ENCODE peak calls at places on chromosome X, in nine cellular contexts. One of them, this sample, is unnamed.

GRCh38 chrX:118496763-118497079 is 1.1 kb downstream of the DOCK11 start:
- DNase-seq in posterior cingulate gyrus: no peak
- DNase-seq in NCI-H748 treated with DMSO at 0.1 percent for 48 hours: no peak
- DNase-seq in NCI-H2081: no peak
- DNase-seq in SW480: peak; percentile 18
- DNase-seq in substantia nigra: no peak
- DNase-seq in thoracic aorta: no peak
- DNase-seq in vagina: no peak
- DNase-seq in stimulated activated CD4-positive, alpha-beta T cell treated with anti-CD3 and anti-CD28 coated beads, Interleukin-12 subunit alpha, Interleukin-12 subunit beta, amount 100 ng/mL, for 4 hours: no peak
- DNase-seq in this sample: no peak

GRCh38 chrX:50067435-50068292 is 133.1 kb downstream of the AKAP4 start:
- DNase-seq in stimulated activated CD4-positive, alpha-beta T cell treated with anti-CD3 and anti-CD28 coated beads, Interleukin-12 subunit alpha, Interleukin-12 subunit beta, amount 100 ng/mL, for 4 hours: no peak
- DNase-seq in NCI-H748 treated with DMSO at 0.1 percent for 48 hours: peak; percentile 73
- DNase-seq in SW480: peak; percentile 40
- DNase-seq in vagina: no peak
- DNase-seq in posterior cingulate gyrus: peak; percentile 76
- DNase-seq in thoracic aorta: peak; percentile 1
- DNase-seq in substantia nigra: no peak
- DNase-seq in NCI-H2081: peak; percentile 16
- DNase-seq in this sample: no peak

GRCh38 chrX:6852869-6853268 is 294.6 kb upstream of the STS start:
- DNase-seq in NCI-H748 treated with DMSO at 0.1 percent for 48 hours: no peak
- DNase-seq in SW480: no peak
- DNase-seq in thoracic aorta: no peak
- DNase-seq in posterior cingulate gyrus: no peak
- DNase-seq in substantia nigra: no peak
- DNase-seq in vagina: no peak
- DNase-seq in NCI-H2081: no peak
- DNase-seq in stimulated activated CD4-positive, alpha-beta T cell treated with anti-CD3 and anti-CD28 coated beads, Interleukin-12 subunit alpha, Interleukin-12 subunit beta, amount 100 ng/mL, for 4 hours: no peak
- DNase-seq in this sample: no peak

GRCh38 chrX:115226929-115227328 is 7.0 kb downstream of the LRCH2 start:
- DNase-seq in stimulated activated CD4-positive, alpha-beta T cell treated with anti-CD3 and anti-CD28 coated beads, Interleukin-12 subunit alpha, Interleukin-12 subunit beta, amount 100 ng/mL, for 4 hours: no peak
- DNase-seq in vagina: no peak
- DNase-seq in NCI-H2081: peak; percentile 78
- DNase-seq in posterior cingulate gyrus: no peak
- DNase-seq in substantia nigra: no peak
- DNase-seq in thoracic aorta: no peak
- DNase-seq in SW480: peak; percentile 29
- DNase-seq in NCI-H748 treated with DMSO at 0.1 percent for 48 hours: peak; percentile 28
- DNase-seq in this sample: no peak

GRCh38 chrX:63250253-63250868 is 100.8 kb downstream of the SPIN4 start:
- DNase-seq in thoracic aorta: no peak
- DNase-seq in NCI-H748 treated with DMSO at 0.1 percent for 48 hours: no peak
- DNase-seq in substantia nigra: no peak
- DNase-seq in NCI-H2081: no peak
- DNase-seq in posterior cingulate gyrus: no peak
- DNase-seq in stimulated activated CD4-positive, alpha-beta T cell treated with anti-CD3 and anti-CD28 coated beads, Interleukin-12 subunit alpha, Interleukin-12 subunit beta, amount 100 ng/mL, for 4 hours: no peak
- DNase-seq in vagina: no peak
- DNase-seq in SW480: peak; percentile 75
- DNase-seq in this sample: peak; percentile 17

GRCh38 chrX:149487292-149487691 is 17.8 kb downstream of the IDS start:
- DNase-seq in SW480: no peak
- DNase-seq in stimulated activated CD4-positive, alpha-beta T cell treated with anti-CD3 and anti-CD28 coated beads, Interleukin-12 subunit alpha, Interleukin-12 subunit beta, amount 100 ng/mL, for 4 hours: no peak
- DNase-seq in thoracic aorta: no peak
- DNase-seq in NCI-H748 treated with DMSO at 0.1 percent for 48 hours: no peak
- DNase-seq in posterior cingulate gyrus: no peak
- DNase-seq in vagina: no peak
- DNase-seq in substantia nigra: no peak
- DNase-seq in NCI-H2081: no peak
- DNase-seq in this sample: no peak

GRCh38 chrX:65148232-65148631 is 172.0 kb upstream of the ZC4H2 start:
- DNase-seq in substantia nigra: no peak
- DNase-seq in thoracic aorta: no peak
- DNase-seq in posterior cingulate gyrus: peak; percentile 40
- DNase-seq in vagina: no peak
- DNase-seq in NCI-H2081: no peak
- DNase-seq in stimulated activated CD4-positive, alpha-beta T cell treated with anti-CD3 and anti-CD28 coated beads, Interleukin-12 subunit alpha, Interleukin-12 subunit beta, amount 100 ng/mL, for 4 hours: no peak
- DNase-seq in SW480: no peak
- DNase-seq in NCI-H748 treated with DMSO at 0.1 percent for 48 hours: no peak
- DNase-seq in this sample: no peak

GRCh38 chrX:418927-419729 is 32.4 kb upstream of the PPP2R3B start:
- DNase-seq in NCI-H748 treated with DMSO at 0.1 percent for 48 hours: no peak
- DNase-seq in SW480: no peak
- DNase-seq in vagina: no peak
- DNase-seq in posterior cingulate gyrus: peak; percentile 77
- DNase-seq in thoracic aorta: no peak
- DNase-seq in NCI-H2081: no peak
- DNase-seq in stimulated activated CD4-positive, alpha-beta T cell treated with anti-CD3 and anti-CD28 coated beads, Interleukin-12 subunit alpha, Interleukin-12 subunit beta, amount 100 ng/mL, for 4 hours: no peak
- DNase-seq in substantia nigra: no peak
- DNase-seq in this sample: no peak

GRCh38 chrX:120468071-120468470 is 1.0 kb downstream of the LAMP2 start:
- DNase-seq in vagina: no peak
- DNase-seq in stimulated activated CD4-positive, alpha-beta T cell treated with anti-CD3 and anti-CD28 coated beads, Interleukin-12 subunit alpha, Interleukin-12 subunit beta, amount 100 ng/mL, for 4 hours: no peak
- DNase-seq in thoracic aorta: no peak
- DNase-seq in substantia nigra: no peak
- DNase-seq in SW480: no peak
- DNase-seq in posterior cingulate gyrus: no peak
- DNase-seq in NCI-H748 treated with DMSO at 0.1 percent for 48 hours: no peak
- DNase-seq in NCI-H2081: no peak
- DNase-seq in this sample: no peak

GRCh38 chrX:53316121-53316859 is 34.9 kb upstream of the IQSEC2 start:
- DNase-seq in SW480: no peak
- DNase-seq in NCI-H748 treated with DMSO at 0.1 percent for 48 hours: no peak
- DNase-seq in posterior cingulate gyrus: no peak
- DNase-seq in thoracic aorta: no peak
- DNase-seq in vagina: no peak
- DNase-seq in NCI-H2081: no peak
- DNase-seq in substantia nigra: no peak
- DNase-seq in stimulated activated CD4-positive, alpha-beta T cell treated with anti-CD3 and anti-CD28 coated beads, Interleukin-12 subunit alpha, Interleukin-12 subunit beta, amount 100 ng/mL, for 4 hours: no peak
- DNase-seq in this sample: no peak

GRCh38 chrX:101051153-101051548 is 760 bp downstream of the TRMT2B start:
- DNase-seq in vagina: no peak
- DNase-seq in thoracic aorta: peak; percentile 1
- DNase-seq in NCI-H2081: no peak
- DNase-seq in SW480: no peak
- DNase-seq in stimulated activated CD4-positive, alpha-beta T cell treated with anti-CD3 and anti-CD28 coated beads, Interleukin-12 subunit alpha, Interleukin-12 subunit beta, amount 100 ng/mL, for 4 hours: no peak
- DNase-seq in substantia nigra: no peak
- DNase-seq in posterior cingulate gyrus: no peak
- DNase-seq in NCI-H748 treated with DMSO at 0.1 percent for 48 hours: no peak
- DNase-seq in this sample: no peak

GRCh38 chrX:68929332-68930150 is 100.7 kb downstream of the EFNB1 start:
- DNase-seq in NCI-H748 treated with DMSO at 0.1 percent for 48 hours: no peak
- DNase-seq in posterior cingulate gyrus: no peak
- DNase-seq in SW480: peak; percentile 77
- DNase-seq in NCI-H2081: no peak
- DNase-seq in stimulated activated CD4-positive, alpha-beta T cell treated with anti-CD3 and anti-CD28 coated beads, Interleukin-12 subunit alpha, Interleukin-12 subunit beta, amount 100 ng/mL, for 4 hours: no peak
- DNase-seq in thoracic aorta: peak; percentile 10
- DNase-seq in vagina: no peak
- DNase-seq in substantia nigra: no peak
- DNase-seq in this sample: no peak

GRCh38 chrX:24168807-24169206 is 19.3 kb downstream of the ZFX start:
- DNase-seq in substantia nigra: no peak
- DNase-seq in NCI-H748 treated with DMSO at 0.1 percent for 48 hours: no peak
- DNase-seq in SW480: no peak
- DNase-seq in stimulated activated CD4-positive, alpha-beta T cell treated with anti-CD3 and anti-CD28 coated beads, Interleukin-12 subunit alpha, Interleukin-12 subunit beta, amount 100 ng/mL, for 4 hours: no peak
- DNase-seq in posterior cingulate gyrus: no peak
- DNase-seq in NCI-H2081: no peak
- DNase-seq in vagina: no peak
- DNase-seq in thoracic aorta: no peak
- DNase-seq in this sample: no peak

GRCh38 chrX:68868316-68868715 is 39.5 kb downstream of the EFNB1 start:
- DNase-seq in NCI-H2081: no peak
- DNase-seq in vagina: no peak
- DNase-seq in thoracic aorta: no peak
- DNase-seq in SW480: no peak
- DNase-seq in stimulated activated CD4-positive, alpha-beta T cell treated with anti-CD3 and anti-CD28 coated beads, Interleukin-12 subunit alpha, Interleukin-12 subunit beta, amount 100 ng/mL, for 4 hours: no peak
- DNase-seq in substantia nigra: no peak
- DNase-seq in NCI-H748 treated with DMSO at 0.1 percent for 48 hours: no peak
- DNase-seq in posterior cingulate gyrus: no peak
- DNase-seq in this sample: no peak

GRCh38 chrX:154032653-154033052 is 13.0 kb upstream of the IRAK1 start:
- DNase-seq in NCI-H748 treated with DMSO at 0.1 percent for 48 hours: no peak
- DNase-seq in posterior cingulate gyrus: no peak
- DNase-seq in NCI-H2081: no peak
- DNase-seq in thoracic aorta: no peak
- DNase-seq in substantia nigra: no peak
- DNase-seq in SW480: no peak
- DNase-seq in stimulated activated CD4-positive, alpha-beta T cell treated with anti-CD3 and anti-CD28 coated beads, Interleukin-12 subunit alpha, Interleukin-12 subunit beta, amount 100 ng/mL, for 4 hours: no peak
- DNase-seq in vagina: no peak
- DNase-seq in this sample: no peak

GRCh38 chrX:57227691-57228090 is 58.8 kb upstream of the FAAH2 start:
- DNase-seq in thoracic aorta: no peak
- DNase-seq in stimulated activated CD4-positive, alpha-beta T cell treated with anti-CD3 and anti-CD28 coated beads, Interleukin-12 subunit alpha, Interleukin-12 subunit beta, amount 100 ng/mL, for 4 hours: no peak
- DNase-seq in SW480: no peak
- DNase-seq in NCI-H748 treated with DMSO at 0.1 percent for 48 hours: no peak
- DNase-seq in NCI-H2081: no peak
- DNase-seq in posterior cingulate gyrus: no peak
- DNase-seq in substantia nigra: no peak
- DNase-seq in vagina: peak; percentile 72
- DNase-seq in this sample: no peak

GRCh38 chrX:13507893-13508292 is 61.5 kb upstream of the EGFL6 start:
- DNase-seq in SW480: no peak
- DNase-seq in NCI-H2081: no peak
- DNase-seq in posterior cingulate gyrus: no peak
- DNase-seq in substantia nigra: no peak
- DNase-seq in vagina: no peak
- DNase-seq in thoracic aorta: no peak
- DNase-seq in stimulated activated CD4-positive, alpha-beta T cell treated with anti-CD3 and anti-CD28 coated beads, Interleukin-12 subunit alpha, Interleukin-12 subunit beta, amount 100 ng/mL, for 4 hours: no peak
- DNase-seq in NCI-H748 treated with DMSO at 0.1 percent for 48 hours: no peak
- DNase-seq in this sample: no peak

GRCh38 chrX:118495958-118496762 is 545 bp downstream of the DOCK11 start:
- DNase-seq in stimulated activated CD4-positive, alpha-beta T cell treated with anti-CD3 and anti-CD28 coated beads, Interleukin-12 subunit alpha, Interleukin-12 subunit beta, amount 100 ng/mL, for 4 hours: peak; percentile 57
- DNase-seq in SW480: peak; percentile 40
- DNase-seq in NCI-H748 treated with DMSO at 0.1 percent for 48 hours: peak; percentile 58
- DNase-seq in NCI-H2081: peak; percentile 87
- DNase-seq in vagina: no peak
- DNase-seq in posterior cingulate gyrus: no peak
- DNase-seq in thoracic aorta: no peak
- DNase-seq in substantia nigra: no peak
- DNase-seq in this sample: peak; percentile 67

GRCh38 chrX:13256562-13256961 is 63.3 kb downstream of the ATXN3L start:
- DNase-seq in substantia nigra: no peak
- DNase-seq in posterior cingulate gyrus: no peak
- DNase-seq in NCI-H2081: no peak
- DNase-seq in NCI-H748 treated with DMSO at 0.1 percent for 48 hours: no peak
- DNase-seq in thoracic aorta: no peak
- DNase-seq in stimulated activated CD4-positive, alpha-beta T cell treated with anti-CD3 and anti-CD28 coated beads, Interleukin-12 subunit alpha, Interleukin-12 subunit beta, amount 100 ng/mL, for 4 hours: no peak
- DNase-seq in vagina: no peak
- DNase-seq in SW480: no peak
- DNase-seq in this sample: no peak

GRCh38 chrX:1468250-1468772 is 15.6 kb upstream of the ASMTL start:
- DNase-seq in SW480: peak; percentile 65
- DNase-seq in thoracic aorta: no peak
- DNase-seq in NCI-H748 treated with DMSO at 0.1 percent for 48 hours: no peak
- DNase-seq in vagina: no peak
- DNase-seq in stimulated activated CD4-positive, alpha-beta T cell treated with anti-CD3 and anti-CD28 coated beads, Interleukin-12 subunit alpha, Interleukin-12 subunit beta, amount 100 ng/mL, for 4 hours: peak; percentile 65
- DNase-seq in posterior cingulate gyrus: no peak
- DNase-seq in NCI-H2081: no peak
- DNase-seq in substantia nigra: no peak
- DNase-seq in this sample: peak; percentile 66